ENCODE peak calls at places on chromosomes 7 and 10, in five cellular contexts. N is tibial nerve, Q is lower lobe of right lung, H is IMR-90, F is endodermal cell. E is an unnamed sample. For H3K4me1, the result is how much of the 10 kb centered on the place peaks cover.

GRCh38 chr7:39195967-39196366 is 218.3 kb downstream of the POU6F2 start:
- DNase-seq in H (no peak), F (no peak), N (no peak), Q (no peak), E (no peak)

GRCh38 chr10:127976286-127976685 is 69.4 kb downstream of the PTPRE start:
- DNase-seq in H (no peak), Q (no peak), N (no peak), F (no peak), E (no peak)

GRCh38 chr10:47023237-47024045 is 112.2 kb downstream of the PTPN20 start:
- DNase-seq in H (no peak), N (no peak), F (peak), Q (no peak), E (no peak)

GRCh38 chr10:21518629-21519321 is 6.7 kb downstream of the SKIDA1 start:
- DNase-seq in Q (peak), H (peak), N (no peak), F (peak), E (no peak)

GRCh38 chr7:17015575-17015974 is 133.8 kb upstream of the AGR3 start:
- DNase-seq in H (peak), F (no peak), N (no peak), Q (no peak), E (no peak)

GRCh38 chr7:130912086-130912909 is 178.3 kb upstream of the KLF14 start:
- DNase-seq in N (no peak), Q (no peak), H (peak), F (no peak), E (no peak)

GRCh38 chr7:152108359-152108758 is 82.9 kb downstream of the GALNT11 start:
- DNase-seq in F (no peak), H (no peak), N (no peak), Q (no peak), E (no peak)

GRCh38 chr10:60280475-60280874 is 109.2 kb downstream of the ANK3 start:
- DNase-seq in F (no peak), Q (no peak), N (no peak), H (no peak), E (no peak)

GRCh38 chr10:122911889-122912484 is 1.6 kb downstream of the FAM24A start:
- DNase-seq in F (peak), H (peak), Q (peak), N (no peak), E (peak)

GRCh38 chr7:98733036-98733435 is 116.0 kb downstream of the NPTX2 start:
- DNase-seq in N (no peak), F (peak), Q (no peak), H (peak), E (no peak)

GRCh38 chr10:48759113-48759901 is 74.6 kb downstream of the WDFY4 start:
- DNase-seq in H (no peak), F (no peak), N (peak), Q (no peak), E (no peak)

GRCh38 chr7:4762121-4763055 is 13.0 kb upstream of the AP5Z1 start:
- DNase-seq in F (no peak), Q (no peak), N (no peak), H (no peak), E (no peak)

GRCh38 chr10:86770412-86770960 is 14.1 kb downstream of the BMPR1A start:
- DNase-seq in N (no peak), H (no peak), F (peak), Q (no peak), E (no peak)

GRCh38 chr7:101173752-101174244 is 6.3 kb downstream of the NAT16 start:
- DNase-seq in Q (no peak), N (no peak), H (no peak), F (peak), E (peak)

GRCh38 chr10:110528224-110528997 is 30.7 kb downstream of the DUSP5 start:
- DNase-seq in N (no peak), F (peak), Q (no peak), H (no peak), E (no peak)

GRCh38 chr10:10320981-10321380 is 696.7 kb upstream of the CELF2 start:
- DNase-seq in Q (no peak), N (no peak), H (peak), F (no peak), E (no peak)

GRCh38 chr7:79828866-79829265 is 305.8 kb upstream of the GNAI1 start:
- DNase-seq in Q (no peak), N (no peak), H (peak), F (no peak), E (no peak)

GRCh38 chr10:44249490-44249889 is 135.4 kb downstream of the CXCL12 start:
- DNase-seq in Q (no peak), N (no peak), H (no peak), F (peak), E (no peak)

GRCh38 chr7:7870590-7870989 is 98.0 kb upstream of the GLCCI1 start:
- DNase-seq in Q (no peak), H (no peak), N (no peak), F (no peak), E (no peak)

GRCh38 chr10:36048780-36049179 is 406.7 kb upstream of the FZD8 start:
- DNase-seq in Q (no peak), H (no peak), N (no peak), F (no peak), E (no peak)

GRCh38 chr10:131817866-131818509 is 82.8 kb upstream of the PPP2R2D start:
- DNase-seq in H (no peak), Q (no peak), N (no peak), F (peak), E (no peak)

GRCh38 chr7:65307651-65308299 is 65.9 kb upstream of the ZNF92 start:
- DNase-seq in N (peak), F (peak), H (peak), Q (no peak), E (peak)

GRCh38 chr7:35831208-35831607 is 30.4 kb downstream of the SEPTIN7 start:
- DNase-seq in Q (no peak), H (peak), F (no peak), N (no peak), E (no peak)

GRCh38 chr7:123770378-123770777 is 21.6 kb upstream of the WASL start:
- DNase-seq in H (no peak), Q (no peak), N (no peak), F (no peak), E (no peak)

GRCh38 chr7:22731781-22732180 is 4.8 kb downstream of the IL6 start:
- DNase-seq in H (peak), Q (no peak), F (no peak), N (no peak), E (no peak)

GRCh38 chr7:2521952-2522591 is 2.5 kb downstream of the LFNG start:
- DNase-seq in F (peak), N (no peak), Q (peak), H (no peak), E (peak)

GRCh38 chr7:68823996-68824780 is 774.1 kb upstream of the AUTS2 start:
- DNase-seq in Q (no peak), H (no peak), F (no peak), N (no peak), E (no peak)

GRCh38 chr10:120048358-120048757 is 155.8 kb downstream of the SEC23IP start:
- DNase-seq in H (no peak), F (no peak), Q (no peak), N (no peak), E (no peak)

GRCh38 chr10:19658131-19658530 is 158.1 kb upstream of the PLXDC2 start:
- DNase-seq in Q (no peak), F (no peak), H (peak), N (no peak), E (no peak)

GRCh38 chr7:12729112-12729511 is 41.7 kb downstream of the ARL4A start:
- DNase-seq in N (peak), Q (peak), F (peak), H (peak), E (no peak)

DNA sequence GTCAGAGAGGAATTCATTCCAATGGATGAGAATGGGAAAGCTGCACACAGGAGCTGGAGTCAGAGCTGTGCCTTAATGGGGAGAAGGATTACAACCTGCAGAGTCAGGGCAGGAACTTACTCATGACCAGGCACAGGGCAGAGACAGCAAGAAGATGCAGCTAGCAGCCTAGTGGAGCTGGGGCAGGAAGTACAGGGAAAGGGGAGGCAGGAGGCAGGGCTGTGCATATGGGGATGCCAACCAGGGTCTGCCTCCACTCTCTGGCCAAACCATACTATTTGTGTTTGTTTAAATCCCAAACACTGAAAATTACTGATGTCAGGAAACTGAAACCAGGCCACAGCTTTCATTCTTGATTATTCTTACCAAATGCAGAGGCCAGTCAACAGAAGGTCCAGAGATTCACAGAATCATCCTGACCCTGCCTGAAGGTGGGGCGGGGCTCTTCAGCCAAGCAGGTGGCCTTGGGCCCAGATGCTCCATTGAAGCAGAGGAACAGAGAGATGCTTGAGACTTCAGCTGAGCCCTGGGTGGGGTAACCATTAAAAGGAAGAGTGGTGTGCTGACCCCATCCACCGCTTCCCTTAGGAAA is 461.9 kb downstream of the KCNMA1 start:
- DNase-seq in N (no peak), F (no peak), Q (no peak), H (no peak), E (no peak)
- H3K4me1 ChIP-seq in N (under half), F (under half), Q (under half), H (under half), E (under half)

DNA sequence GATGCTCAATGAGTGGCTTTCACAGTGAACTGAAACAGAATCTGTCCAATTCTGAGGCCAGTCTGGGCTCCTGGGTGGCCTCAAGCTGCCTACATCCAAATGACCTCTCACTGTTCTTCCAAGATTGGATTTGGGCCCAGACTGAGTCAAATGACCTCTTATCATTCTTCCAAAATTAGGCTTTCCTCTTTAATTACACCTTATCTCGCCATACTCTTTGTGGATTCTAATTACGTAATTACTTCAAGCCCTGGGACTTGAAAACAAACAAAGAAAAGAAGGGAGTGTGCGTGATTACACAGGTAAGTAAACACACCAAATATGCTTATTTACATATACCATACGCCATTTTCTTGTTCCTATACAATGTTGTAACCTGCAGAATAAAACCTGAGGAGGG is 18.8 kb downstream of the SORBS1 start:
- DNase-seq in F (no peak), Q (no peak), H (no peak), N (no peak), E (no peak)
- H3K4me1 ChIP-seq in F (under half), Q (under half), H (under half), N (under half), E (under half)

GRCh38 chr10:79252450-79252849 is 94.8 kb upstream of the PPIF start:
- DNase-seq in N (no peak), Q (no peak), F (no peak), H (no peak), E (no peak)
- H3K4me1 ChIP-seq in N (half or more), Q (half or more), F (under half), H (under half), E (under half)

DNA sequence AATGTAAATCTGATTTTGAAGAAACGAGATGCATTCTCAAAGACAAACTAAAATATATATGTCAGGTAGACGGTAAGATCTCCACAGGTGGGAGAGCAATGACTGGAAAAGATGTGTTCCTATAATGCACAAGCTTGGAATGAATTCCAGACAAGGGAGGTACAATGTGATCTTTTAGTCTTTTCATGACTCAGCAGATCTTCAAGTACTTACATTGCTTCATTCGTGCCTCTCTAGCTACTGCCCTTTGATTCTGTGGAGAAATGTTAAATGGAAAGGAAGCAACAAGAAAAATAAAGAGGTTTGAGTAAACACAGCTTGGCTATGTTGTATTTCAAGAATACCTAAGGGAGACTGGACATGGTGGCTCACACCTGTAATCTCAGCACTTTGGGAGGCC is 106.6 kb downstream of the GAD2 start:
- DNase-seq in H (no peak), Q (no peak), F (no peak), N (no peak), E (no peak)
- H3K4me1 ChIP-seq in H (under half), Q (under half), F (under half), N (under half), E (under half)

GRCh38 chr7:70619130-70619529 is 512.8 kb upstream of the GALNT17 start:
- DNase-seq in H (no peak), F (peak), Q (no peak), N (no peak), E (no peak)

GRCh38 chr7:70619659-70620058 is 512.3 kb upstream of the GALNT17 start:
- DNase-seq in F (peak), Q (no peak), H (no peak), N (no peak), E (no peak)

GRCh38 chr7:70620333-70621055 is 511.4 kb upstream of the GALNT17 start:
- DNase-seq in H (no peak), Q (no peak), N (no peak), F (peak), E (no peak)

GRCh38 chr7:70616821-70617220 is 515.1 kb upstream of the GALNT17 start:
- DNase-seq in F (no peak), H (no peak), Q (no peak), N (no peak), E (no peak)

GRCh38 chr7:70618020-70618551 is 513.9 kb upstream of the GALNT17 start:
- DNase-seq in N (no peak), H (no peak), Q (no peak), F (peak), E (no peak)
- H3K4me1 ChIP-seq in N (under half), H (under half), Q (under half), F (under half), E (under half)

DNA sequence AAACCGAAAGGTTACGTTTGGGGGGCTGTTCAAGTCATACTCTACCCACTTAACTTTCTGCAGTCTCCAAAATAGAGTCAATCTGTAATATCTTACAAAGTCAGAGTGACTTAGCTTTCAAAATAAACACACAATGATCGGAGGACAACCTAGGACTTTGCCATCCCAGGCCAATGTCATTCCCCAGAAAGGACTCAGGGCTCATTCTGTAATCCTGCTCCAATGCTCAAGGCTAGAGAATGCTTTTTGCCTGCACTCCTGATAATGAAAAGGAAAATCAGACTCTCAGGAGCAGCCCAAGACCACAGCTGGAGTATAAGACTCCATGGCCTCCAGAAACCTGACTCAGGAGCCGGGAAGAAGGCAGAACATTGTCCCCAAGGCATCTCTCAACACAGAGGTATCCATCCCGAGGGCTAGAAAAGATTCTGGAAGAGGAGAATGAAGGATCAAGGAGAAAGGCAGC is 28.5 kb upstream of the ASCC1 start:
- DNase-seq in Q (no peak), F (no peak), N (no peak), H (no peak), E (no peak)
- H3K4me1 ChIP-seq in Q (half or more), F (under half), N (half or more), H (under half), E (half or more)

GRCh38 chr10:93501650-93502049 is 5.2 kb downstream of the CEP55 start:
- DNase-seq in H (no peak), F (no peak), N (no peak), Q (no peak), E (no peak)
- H3K4me1 ChIP-seq in H (under half), F (under half), N (under half), Q (under half), E (under half)

DNA sequence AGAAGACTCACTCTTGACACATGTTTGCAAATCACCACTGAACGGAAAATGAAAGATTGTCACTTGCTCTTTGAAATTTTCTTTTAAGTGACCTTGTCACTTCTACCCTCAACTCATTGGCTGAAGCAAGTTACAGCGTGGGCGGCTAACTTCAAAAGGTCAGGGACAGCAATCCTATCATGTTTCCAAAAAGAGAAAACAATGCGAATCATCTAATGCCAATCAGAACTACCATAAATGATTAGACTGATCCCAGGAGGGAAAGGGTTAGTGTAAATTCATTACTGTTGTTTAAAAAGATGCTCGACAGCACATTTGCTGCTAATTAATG is 140.6 kb downstream of the PRKG1 start:
- DNase-seq in H (no peak), N (no peak), F (no peak), Q (no peak), E (no peak)
- H3K4me1 ChIP-seq in H (under half), N (under half), F (under half), Q (under half), E (under half)

GRCh38 chr7:1163121-1163520 is 3.1 kb upstream of the ZFAND2A start:
- DNase-seq in Q (no peak), F (no peak), N (no peak), H (no peak), E (no peak)
- H3K4me1 ChIP-seq in Q (under half), F (under half), N (under half), H (under half), E (under half)

GRCh38 chr10:79090134-79090803 is 21.5 kb downstream of the ZMIZ1 start:
- DNase-seq in F (no peak), N (no peak), H (peak), Q (no peak), E (no peak)

GRCh38 chr10:79087721-79088120 is 19.0 kb downstream of the ZMIZ1 start:
- DNase-seq in N (no peak), F (no peak), H (no peak), Q (no peak), E (no peak)

GRCh38 chr10:79088176-79088575 is 19.4 kb downstream of the ZMIZ1 start:
- DNase-seq in N (no peak), F (no peak), Q (peak), H (no peak), E (no peak)

GRCh38 chr10:79089579-79090110 is 20.9 kb downstream of the ZMIZ1 start:
- DNase-seq in H (no peak), Q (no peak), F (no peak), N (no peak), E (no peak)

GRCh38 chr10:79088613-79089355 is 20.0 kb downstream of the ZMIZ1 start:
- DNase-seq in H (no peak), Q (no peak), N (no peak), F (no peak), E (no peak)
- H3K4me1 ChIP-seq in H (half or more), Q (half or more), N (half or more), F (under half), E (under half)